ENCODE peak calls at places on chromosome 20, in six cellular contexts. Z, V, U, F, T and M are unnamed samples.

GRCh38 chr20:62936996-62937352 is 973 bp upstream of the GID8 start:
- DNase-seq in U (no peak), Z (peak), F (no peak), T (peak), V (no peak), M (peak)

GRCh38 chr20:54123587-54124180 is 50.1 kb downstream of the CYP24A1 start:
- DNase-seq in V (peak), T (peak), Z (peak), U (no peak), F (peak), M (peak)

GRCh38 chr20:40776702-40777457 is 87.8 kb upstream of the MAFB start:
- DNase-seq in U (no peak), Z (no peak), T (no peak), V (no peak), F (no peak), M (peak)

GRCh38 chr20:45407067-45407745 is 883 bp upstream of the DBNDD2 start:
- DNase-seq in Z (no peak), F (no peak), U (peak), T (peak), V (peak), M (peak)

GRCh38 chr20:1803216-1804128 is 91.7 kb upstream of the SIRPA start:
- DNase-seq in V (peak), Z (peak), T (peak), F (peak), U (peak), M (peak)

GRCh38 chr20:50292324-50293243 is 102.0 kb downstream of the CEBPB start:
- DNase-seq in Z (peak), T (peak), F (no peak), V (peak), U (no peak), M (peak)

GRCh38 chr20:41249781-41250281 is 67.7 kb downstream of the ZHX3 start:
- DNase-seq in V (peak), Z (peak), F (peak), U (peak), T (peak), M (peak)

GRCh38 chr20:52892023-52892422 is 80.1 kb upstream of the TSHZ2 start:
- DNase-seq in Z (no peak), T (no peak), U (no peak), V (no peak), F (no peak), M (no peak)

GRCh38 chr20:61742097-61742805 is 323.4 kb downstream of the TAF4 start:
- DNase-seq in V (no peak), T (no peak), F (no peak), Z (no peak), U (no peak), M (peak)

GRCh38 chr20:52572687-52573086 is 381.1 kb upstream of the ZFP64 start:
- DNase-seq in F (no peak), Z (peak), T (no peak), U (no peak), V (no peak), M (no peak)

GRCh38 chr20:1469925-1470571 is 3.4 kb upstream of the NSFL1C start:
- DNase-seq in F (peak), Z (peak), T (peak), U (peak), V (peak), M (peak)

GRCh38 chr20:16563066-16563806 is 10.0 kb downstream of the KIF16B start:
- DNase-seq in V (no peak), Z (no peak), U (no peak), F (no peak), T (no peak), M (no peak)

DNA sequence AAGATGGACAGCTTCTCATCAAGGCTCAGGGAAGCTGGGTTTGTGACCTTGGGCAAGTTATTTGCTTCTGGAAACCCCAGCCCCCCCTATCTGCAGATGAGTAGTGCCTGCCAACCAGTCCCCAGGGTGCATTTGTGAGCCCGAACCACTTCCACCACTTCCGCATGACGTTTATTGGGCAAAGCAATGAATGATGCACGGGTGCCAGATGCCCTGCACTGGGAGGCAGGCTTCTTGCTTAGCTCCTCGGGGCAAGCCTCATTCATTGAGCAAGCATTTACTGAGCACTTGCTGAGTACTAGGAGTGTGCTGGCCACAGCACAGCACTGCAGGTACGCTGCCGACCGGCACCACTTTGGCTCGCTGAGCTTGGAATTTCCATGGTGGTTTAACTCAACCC is 60.3 kb downstream of the GNAS-AS1 start:
- DNase-seq in F (no peak), Z (no peak), U (no peak), V (no peak), T (no peak), M (no peak)
- H2BK15ac ChIP-seq in F (peak), Z (no peak), U (no peak), V (no peak), T (no peak), M (no peak)

DNA sequence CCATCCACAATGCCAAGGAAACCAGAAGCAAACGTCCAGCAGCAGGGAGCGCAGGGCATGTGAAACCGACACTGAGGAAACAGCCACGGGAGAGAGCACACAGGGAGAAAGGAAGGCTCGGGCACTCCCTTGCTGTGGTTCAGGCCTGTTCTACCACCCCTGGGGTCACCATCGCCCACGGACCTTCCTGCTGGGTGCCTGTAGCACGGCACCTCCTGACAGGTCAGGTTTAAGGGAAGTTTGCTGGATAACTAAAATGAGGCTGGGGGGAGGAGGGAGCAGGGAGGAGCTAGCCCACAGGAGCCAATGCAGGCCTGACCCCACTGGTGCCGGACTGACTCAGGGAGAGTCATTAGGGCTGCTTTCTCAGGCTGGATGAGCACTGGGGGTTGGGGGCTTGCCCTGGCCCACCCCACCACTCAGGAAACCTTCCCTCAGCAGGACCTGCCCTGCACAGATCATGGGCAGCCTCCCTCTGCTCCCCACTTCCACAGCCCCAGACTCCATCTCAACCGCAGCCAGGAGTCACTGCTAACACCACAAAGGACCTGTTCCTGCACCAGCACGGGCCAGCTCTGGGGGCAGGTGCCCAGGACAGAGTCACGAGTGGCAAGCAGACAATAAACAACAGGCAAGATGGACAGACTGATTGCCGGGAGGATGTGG is 2.3 kb downstream of the UCKL1 start:
- DNase-seq in U (no peak), F (no peak), V (no peak), T (no peak), Z (no peak), M (no peak)
- H3K4ac ChIP-seq in U (no peak), F (no peak), V (no peak), T (no peak), Z (peak), M (no peak)

GRCh38 chr20:34871320-34871926 is 1.2 kb downstream of the GGT7 start:
- DNase-seq in V (no peak), F (no peak), Z (no peak), U (no peak), T (no peak), M (no peak)
- H2BK15ac ChIP-seq in V (no peak), F (no peak), Z (no peak), U (no peak), T (no peak), M (no peak)

GRCh38 chr20:37361336-37361735 is 15.4 kb downstream of the SRC start:
- DNase-seq in U (no peak), F (no peak), T (no peak), Z (no peak), V (no peak), M (no peak)

GRCh38 chr20:37362231-37362792 is 16.4 kb downstream of the SRC start:
- DNase-seq in V (no peak), T (no peak), Z (no peak), U (no peak), F (no peak), M (no peak)

GRCh38 chr20:37359836-37360235 is 13.9 kb downstream of the SRC start:
- DNase-seq in T (no peak), U (no peak), Z (no peak), F (no peak), V (no peak), M (no peak)

GRCh38 chr20:37359331-37359730 is 13.4 kb downstream of the SRC start:
- DNase-seq in Z (no peak), T (no peak), F (no peak), V (no peak), U (no peak), M (no peak)

GRCh38 chr20:37360515-37361115 is 14.7 kb downstream of the SRC start:
- DNase-seq in Z (no peak), F (no peak), U (no peak), V (no peak), T (no peak), M (no peak)
- H3K4ac ChIP-seq in Z (no peak), F (no peak), U (no peak), V (no peak), T (no peak), M (no peak)